ENCODE peak calls at places on chromosomes 7 and 10, in four cellular contexts. One of them, this sample, is unnamed.

GRCh38 chr10:63799511-63799910 is 278.3 kb downstream of the REEP3 start:
- DNase-seq in lower lobe of right lung: no peak
- DNase-seq in spleen: no peak
- DNase-seq in adrenal gland: no peak
- DNase-seq in this sample: no peak

GRCh38 chr7:6012355-6013104 is 3.5 kb downstream of the AIMP2 start:
- DNase-seq in lower lobe of right lung: no peak
- DNase-seq in spleen: no peak
- DNase-seq in adrenal gland: no peak
- DNase-seq in this sample: peak; percentile 70

GRCh38 chr7:100547872-100548271 is 8.9 kb downstream of the AGFG2 start:
- DNase-seq in lower lobe of right lung: no peak
- DNase-seq in spleen: no peak
- DNase-seq in adrenal gland: peak; percentile 60
- DNase-seq in this sample: no peak

GRCh38 chr10:49023752-49024151 is 84.1 kb upstream of the LRRC18 start:
- DNase-seq in lower lobe of right lung: no peak
- DNase-seq in spleen: no peak
- DNase-seq in adrenal gland: no peak
- DNase-seq in this sample: no peak

GRCh38 chr10:123496336-123496735 is 169.8 kb upstream of the GPR26 start:
- DNase-seq in lower lobe of right lung: no peak
- DNase-seq in spleen: no peak
- DNase-seq in adrenal gland: no peak
- DNase-seq in this sample: no peak

GRCh38 chr10:19638173-19638872 is 177.9 kb upstream of the PLXDC2 start:
- DNase-seq in lower lobe of right lung: no peak
- DNase-seq in spleen: no peak
- DNase-seq in adrenal gland: peak; percentile 40
- DNase-seq in this sample: no peak

GRCh38 chr10:50593523-50593922 is 30.2 kb downstream of the SGMS1 start:
- DNase-seq in lower lobe of right lung: no peak
- DNase-seq in spleen: no peak
- DNase-seq in adrenal gland: no peak
- DNase-seq in this sample: no peak

GRCh38 chr7:14760730-14761129 is 141.8 kb downstream of the DGKB start:
- DNase-seq in lower lobe of right lung: no peak
- DNase-seq in spleen: no peak
- DNase-seq in adrenal gland: no peak
- DNase-seq in this sample: no peak

GRCh38 chr10:25758041-25758457 is 176.0 kb upstream of the MYO3A start:
- DNase-seq in lower lobe of right lung: no peak
- DNase-seq in spleen: no peak
- DNase-seq in adrenal gland: peak; percentile 23
- DNase-seq in this sample: no peak

GRCh38 chr7:138460176-138460648 is at the start of gene TRIM24:
- DNase-seq in lower lobe of right lung: no peak
- DNase-seq in spleen: peak; percentile 99
- DNase-seq in adrenal gland: peak; percentile 99
- DNase-seq in this sample: no peak

GRCh38 chr10:122648599-122649428 is 50.8 kb downstream of the C10orf120 start:
- DNase-seq in lower lobe of right lung: peak; percentile 57
- DNase-seq in spleen: peak; percentile 69
- DNase-seq in adrenal gland: peak; percentile 49
- DNase-seq in this sample: peak; percentile 63

GRCh38 chr7:97818066-97818663 is 54.0 kb downstream of the ASNS start:
- DNase-seq in lower lobe of right lung: no peak
- DNase-seq in spleen: no peak
- DNase-seq in adrenal gland: no peak
- DNase-seq in this sample: no peak

GRCh38 chr7:1975581-1975980 is 257.2 kb downstream of the MAD1L1 start:
- DNase-seq in lower lobe of right lung: peak; percentile 32
- DNase-seq in spleen: peak; percentile 47
- DNase-seq in adrenal gland: no peak
- DNase-seq in this sample: peak; percentile 29

GRCh38 chr10:73785721-73786511 is 510 bp downstream of the ZSWIM8 start:
- DNase-seq in lower lobe of right lung: peak; percentile 73
- DNase-seq in spleen: peak; percentile 88
- DNase-seq in adrenal gland: peak; percentile 65
- DNase-seq in this sample: peak; percentile 71

GRCh38 chr7:31782411-31782991 is 95.5 kb downstream of the PPP1R17 start:
- DNase-seq in lower lobe of right lung: no peak
- DNase-seq in spleen: no peak
- DNase-seq in adrenal gland: peak; percentile 14
- DNase-seq in this sample: no peak

GRCh38 chr7:1598286-1598685 is 28.5 kb upstream of the PSMG3 start:
- DNase-seq in lower lobe of right lung: no peak
- DNase-seq in spleen: no peak
- DNase-seq in adrenal gland: no peak
- DNase-seq in this sample: no peak

GRCh38 chr7:114953724-114954123 is 31.8 kb downstream of the MDFIC start:
- DNase-seq in lower lobe of right lung: no peak
- DNase-seq in spleen: no peak
- DNase-seq in adrenal gland: no peak
- DNase-seq in this sample: no peak

GRCh38 chr7:2819161-2819953 is 24.8 kb downstream of the GNA12 start:
- DNase-seq in lower lobe of right lung: no peak
- DNase-seq in spleen: no peak
- DNase-seq in adrenal gland: no peak
- DNase-seq in this sample: no peak

GRCh38 chr7:13031481-13031880 is 344.0 kb downstream of the ARL4A start:
- DNase-seq in lower lobe of right lung: no peak
- DNase-seq in spleen: no peak
- DNase-seq in adrenal gland: no peak
- DNase-seq in this sample: no peak

GRCh38 chr7:44595934-44596635 is 10.3 kb upstream of the OGDH start:
- DNase-seq in lower lobe of right lung: no peak
- DNase-seq in spleen: no peak
- DNase-seq in adrenal gland: no peak
- DNase-seq in this sample: no peak

GRCh38 chr10:76285012-76285411 is 853.6 kb downstream of the LRMDA start:
- DNase-seq in lower lobe of right lung: no peak
- DNase-seq in spleen: no peak
- DNase-seq in adrenal gland: no peak
- DNase-seq in this sample: no peak

GRCh38 chr7:2248984-2249694 is 7.1 kb downstream of the NUDT1 start:
- DNase-seq in lower lobe of right lung: peak; percentile 70
- DNase-seq in spleen: peak; percentile 83
- DNase-seq in adrenal gland: peak; percentile 49
- DNase-seq in this sample: peak; percentile 47

GRCh38 chr10:36280396-36280795 is 638.3 kb upstream of the FZD8 start:
- DNase-seq in lower lobe of right lung: no peak
- DNase-seq in spleen: no peak
- DNase-seq in adrenal gland: no peak
- DNase-seq in this sample: no peak

GRCh38 chr7:94594882-94595281 is 61.1 kb downstream of the SGCE start:
- DNase-seq in lower lobe of right lung: no peak
- DNase-seq in spleen: no peak
- DNase-seq in adrenal gland: no peak
- DNase-seq in this sample: no peak

GRCh38 chr7:155997431-155998327 is 185.4 kb upstream of the SHH start:
- DNase-seq in lower lobe of right lung: no peak
- DNase-seq in spleen: no peak
- DNase-seq in adrenal gland: peak; percentile 4
- DNase-seq in this sample: peak; percentile 14

GRCh38 chr7:101411477-101411954 is 48.8 kb downstream of the COL26A1 start:
- DNase-seq in lower lobe of right lung: no peak
- DNase-seq in spleen: no peak
- DNase-seq in adrenal gland: peak; percentile 66
- DNase-seq in this sample: no peak

GRCh38 chr10:95464280-95464679 is 96.9 kb downstream of the SORBS1 start:
- DNase-seq in lower lobe of right lung: no peak
- DNase-seq in spleen: no peak
- DNase-seq in adrenal gland: no peak
- DNase-seq in this sample: peak; percentile 46

GRCh38 chr7:105934577-105935185 is 28.4 kb upstream of the CDHR3 start:
- DNase-seq in lower lobe of right lung: no peak
- DNase-seq in spleen: no peak
- DNase-seq in adrenal gland: peak; percentile 68
- DNase-seq in this sample: no peak

GRCh38 chr10:104809288-104810090 is 168.4 kb downstream of the SORCS3 start:
- DNase-seq in lower lobe of right lung: no peak
- DNase-seq in spleen: no peak
- DNase-seq in adrenal gland: no peak
- DNase-seq in this sample: no peak

GRCh38 chr10:95201736-95202135 is 7.7 kb downstream of the ACSM6 start:
- DNase-seq in lower lobe of right lung: no peak
- DNase-seq in spleen: no peak
- DNase-seq in adrenal gland: no peak
- DNase-seq in this sample: no peak

GRCh38 chr10:110226926-110227641 is 19.7 kb downstream of the MXI1 start:
- DNase-seq in lower lobe of right lung: peak; percentile 85
- DNase-seq in spleen: peak; percentile 95
- DNase-seq in adrenal gland: peak; percentile 72
- DNase-seq in this sample: peak; percentile 84

GRCh38 chr10:42753507-42754154 is 29.0 kb upstream of the BMS1 start:
- DNase-seq in lower lobe of right lung: peak; percentile 51
- DNase-seq in spleen: peak; percentile 80
- DNase-seq in adrenal gland: peak; percentile 26
- DNase-seq in this sample: no peak
- TF ChIP-seq CTCF in lower lobe of right lung: no peak
- TF ChIP-seq CTCF in spleen: no peak
- TF ChIP-seq CTCF in adrenal gland: no peak
- TF ChIP-seq CTCF in this sample: no peak

DNA sequence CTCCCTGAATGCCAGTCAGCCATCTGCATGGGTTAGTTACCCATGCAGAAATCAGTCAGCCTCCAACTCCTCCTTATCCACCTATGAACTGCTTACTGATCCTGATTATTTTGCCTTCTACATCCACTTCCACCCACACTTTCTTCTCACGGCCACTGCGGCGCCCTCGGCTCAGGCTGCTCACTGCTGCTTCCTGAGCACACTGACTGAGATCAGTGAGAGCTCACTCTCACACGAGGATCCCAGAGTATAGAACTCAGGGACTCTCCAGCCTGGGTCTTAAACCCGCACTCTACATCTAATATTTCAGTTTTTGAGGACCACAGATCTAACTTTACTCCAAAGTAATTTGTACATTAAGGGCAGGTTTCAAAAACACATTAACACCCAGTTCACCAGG is 64.4 kb downstream of the GRB10 start:
- DNase-seq in lower lobe of right lung: no peak
- DNase-seq in spleen: no peak
- DNase-seq in adrenal gland: no peak
- DNase-seq in this sample: no peak
- H3K4me1 ChIP-seq in lower lobe of right lung: peaks cover 53% of the 10 kb centered on the region
- H3K4me1 ChIP-seq in spleen: peaks cover 4% of the 10 kb centered on the region
- H3K4me1 ChIP-seq in adrenal gland: peaks cover under 1% of the 10 kb centered on the region
- H3K4me1 ChIP-seq in this sample: peaks cover 13% of the 10 kb centered on the region

DNA sequence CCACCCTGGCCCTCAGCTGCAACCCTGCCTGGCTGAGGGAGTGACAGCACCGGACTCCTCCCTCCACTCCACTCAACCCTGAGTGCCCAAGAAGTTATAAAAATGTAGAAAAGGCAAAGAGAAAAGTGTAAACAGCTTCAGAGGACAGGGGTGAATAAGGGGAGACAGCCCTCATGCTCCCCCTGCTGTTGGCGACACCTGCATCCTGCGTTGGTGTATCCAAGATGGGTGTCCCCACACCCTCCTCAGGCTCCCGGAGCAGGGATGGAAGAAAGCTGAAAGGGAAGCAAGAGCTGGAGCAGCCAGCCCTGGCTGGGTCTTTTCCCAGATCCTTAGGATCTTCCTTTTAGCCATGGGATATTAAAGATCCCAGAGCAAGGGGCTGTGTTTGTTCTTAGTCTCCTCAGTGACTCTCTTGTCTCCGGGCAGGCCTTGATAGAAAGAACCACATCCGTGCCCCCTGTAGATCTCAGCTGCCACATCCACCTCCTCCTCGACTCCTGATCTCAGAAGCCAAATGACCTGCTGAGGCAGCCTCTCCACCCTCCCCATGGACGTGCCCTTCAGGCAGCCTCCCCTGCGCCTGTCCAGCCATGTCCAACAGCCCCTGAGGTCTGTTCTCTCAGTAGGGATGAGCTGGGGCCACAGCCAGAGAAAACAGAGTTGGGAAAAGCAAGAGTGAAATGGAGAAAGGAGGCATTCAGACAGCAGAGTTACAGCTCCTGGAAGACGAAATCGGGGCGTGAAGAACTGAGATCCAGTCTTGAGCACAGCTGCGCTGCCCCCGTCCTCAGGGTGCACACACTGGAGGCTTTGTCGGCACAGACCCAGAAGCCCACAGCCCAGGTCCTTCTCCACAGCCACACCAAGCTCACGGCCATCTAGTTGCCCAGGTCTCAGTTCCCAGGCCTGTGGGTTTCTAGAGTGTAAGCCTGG is 6.8 kb downstream of the FAM131B start:
- DNase-seq in lower lobe of right lung: no peak
- DNase-seq in spleen: no peak
- DNase-seq in adrenal gland: no peak
- DNase-seq in this sample: no peak
- TF ChIP-seq CTCF in lower lobe of right lung: no peak
- TF ChIP-seq CTCF in spleen: no peak
- TF ChIP-seq CTCF in adrenal gland: no peak
- TF ChIP-seq CTCF in this sample: no peak

GRCh38 chr7:47475880-47476227 is 106.1 kb downstream of the TNS3 start:
- DNase-seq in lower lobe of right lung: no peak
- DNase-seq in spleen: no peak
- DNase-seq in adrenal gland: no peak
- DNase-seq in this sample: no peak
- H3K4me1 ChIP-seq in lower lobe of right lung: peaks cover 61% of the 10 kb centered on the region
- H3K4me1 ChIP-seq in spleen: peaks cover 68% of the 10 kb centered on the region
- H3K4me1 ChIP-seq in adrenal gland: peaks cover 66% of the 10 kb centered on the region
- H3K4me1 ChIP-seq in this sample: peaks cover 46% of the 10 kb centered on the region

GRCh38 chr7:55365680-55366460 is 733 bp downstream of the LANCL2 start:
- DNase-seq in lower lobe of right lung: peak; percentile 96
- DNase-seq in spleen: peak; percentile 99
- DNase-seq in adrenal gland: peak; percentile 95
- DNase-seq in this sample: peak; percentile 97
- TF ChIP-seq CTCF in lower lobe of right lung: peak; percentile 15
- TF ChIP-seq CTCF in spleen: peak; percentile 64
- TF ChIP-seq CTCF in adrenal gland: peak; percentile 36
- TF ChIP-seq CTCF in this sample: peak; percentile 15

DNA sequence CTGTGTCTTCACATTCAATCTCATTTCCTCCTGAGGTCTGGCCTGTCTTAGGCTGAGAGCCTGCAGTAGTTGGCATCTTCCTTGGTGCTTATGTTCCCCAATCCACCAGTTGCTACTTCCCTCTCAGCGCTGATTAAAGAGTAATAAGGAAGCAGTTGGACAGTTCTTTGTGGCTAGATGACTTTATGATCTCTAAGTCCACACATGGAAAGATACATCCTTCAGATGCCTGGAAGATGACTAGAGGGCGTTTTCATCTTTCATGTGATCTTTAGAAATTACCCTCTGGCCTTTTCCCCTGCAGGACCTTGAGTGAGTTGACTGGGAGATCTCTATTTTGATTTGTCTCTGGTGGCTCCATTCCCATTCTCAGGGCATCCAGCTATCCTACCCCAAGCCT is 204.5 kb downstream of the GRM3 start:
- DNase-seq in lower lobe of right lung: no peak
- DNase-seq in spleen: no peak
- DNase-seq in adrenal gland: no peak
- DNase-seq in this sample: no peak
- H3K4me1 ChIP-seq in lower lobe of right lung: no peaks in the 10 kb centered on the region
- H3K4me1 ChIP-seq in spleen: no peaks in the 10 kb centered on the region
- H3K4me1 ChIP-seq in adrenal gland: no peaks in the 10 kb centered on the region
- H3K4me1 ChIP-seq in this sample: peaks cover 8% of the 10 kb centered on the region

This sample was measured in mucosa of descending colon.